ENCODE peak calls at places on chromosome 14, in nine cellular contexts. U, G, I, W, V, Q, L, N and J are unnamed samples.

GRCh38 chr14:51638071-51638944 is 13.4 kb upstream of the FRMD6 start:
- DNase-seq in L (no peak), G (no peak), N (peak), Q (no peak), I (peak), U (no peak), V (no peak), W (no peak), J (no peak)

GRCh38 chr14:76232782-76233181 is 81.1 kb downstream of the GPATCH2L start:
- DNase-seq in G (no peak), Q (no peak), I (no peak), L (no peak), W (no peak), U (no peak), N (no peak), V (no peak), J (no peak)

GRCh38 chr14:34749408-34749807 is 35.0 kb upstream of the CFL2 start:
- DNase-seq in U (no peak), V (no peak), I (no peak), G (no peak), Q (no peak), N (no peak), W (no peak), L (no peak), J (no peak)

GRCh38 chr14:65833256-65833880 is 420.8 kb downstream of the FUT8 start:
- DNase-seq in V (no peak), W (peak), G (no peak), U (no peak), N (no peak), I (no peak), L (no peak), Q (no peak), J (no peak)

GRCh38 chr14:60553855-60554254 is 44.9 kb downstream of the SIX6 start:
- DNase-seq in N (no peak), V (no peak), L (no peak), U (no peak), G (no peak), Q (no peak), W (no peak), I (peak), J (no peak)

GRCh38 chr14:54725998-54726397 is 159.1 kb downstream of the SAMD4A start:
- DNase-seq in G (no peak), L (no peak), N (no peak), V (no peak), I (no peak), U (no peak), W (no peak), Q (no peak), J (no peak)

GRCh38 chr14:66432334-66432733 is 53.8 kb upstream of the CCDC196 start:
- DNase-seq in W (no peak), G (no peak), Q (no peak), U (no peak), N (no peak), L (no peak), V (no peak), I (no peak), J (peak)

GRCh38 chr14:93960108-93960475 is 16.3 kb downstream of the ASB2 start:
- DNase-seq in V (no peak), U (no peak), Q (no peak), G (no peak), W (no peak), N (no peak), L (no peak), I (no peak), J (no peak)

GRCh38 chr14:61615743-61616523 is 79.4 kb upstream of the HIF1A start:
- DNase-seq in W (no peak), U (no peak), N (no peak), G (no peak), I (peak), V (no peak), L (no peak), Q (no peak), J (peak)

GRCh38 chr14:100864206-100864605 is 38.3 kb downstream of the MEG3 start:
- DNase-seq in W (no peak), Q (no peak), N (no peak), G (no peak), I (no peak), L (peak), U (no peak), V (no peak), J (no peak)

GRCh38 chr14:103656758-103657133 is 27.7 kb downstream of the KLC1 start:
- DNase-seq in Q (no peak), U (no peak), L (no peak), N (no peak), G (no peak), V (no peak), I (no peak), W (no peak), J (no peak)

GRCh38 chr14:84749191-84749945 is 780.6 kb upstream of the FLRT2 start:
- DNase-seq in Q (no peak), I (no peak), U (no peak), G (no peak), V (no peak), W (no peak), L (no peak), N (no peak), J (no peak)

GRCh38 chr14:62103497-62103896 is 341.3 kb downstream of the SNAPC1 start:
- DNase-seq in V (no peak), G (no peak), Q (no peak), I (no peak), L (no peak), N (no peak), U (no peak), W (no peak), J (no peak)

GRCh38 chr14:91078095-91078737 is 17.8 kb upstream of the RPS6KA5 start:
- DNase-seq in N (no peak), Q (no peak), W (no peak), G (no peak), I (no peak), V (no peak), U (no peak), L (no peak), J (no peak)

GRCh38 chr14:99520571-99521081 is 39.4 kb downstream of the CCNK start:
- DNase-seq in L (no peak), Q (no peak), V (no peak), W (no peak), G (no peak), I (no peak), U (no peak), N (no peak), J (no peak)

GRCh38 chr14:67447033-67447381 is 35.0 kb upstream of the PLEK2 start:
- DNase-seq in U (no peak), V (no peak), W (no peak), L (no peak), G (no peak), N (no peak), I (no peak), Q (no peak), J (no peak)
- TF ChIP-seq CTCF in U (no peak), V (no peak), W (no peak), L (no peak), G (no peak), N (no peak), I (no peak), Q (no peak), J (no peak)

GRCh38 chr14:95877633-95878032 is 1.0 kb downstream of the TUNAR start:
- DNase-seq in V (no peak), G (no peak), U (no peak), I (no peak), L (no peak), W (no peak), N (no peak), Q (no peak), J (no peak)
- H3K4me3 ChIP-seq in V (no peak), G (no peak), U (peak), I (no peak), L (no peak), W (no peak), N (peak), Q (no peak), J (no peak)

GRCh38 chr14:73589128-73589527 is 2.5 kb upstream of the ACOT4 start:
- DNase-seq in L (no peak), G (no peak), U (no peak), I (no peak), W (no peak), V (no peak), N (no peak), Q (no peak), J (no peak)

GRCh38 chr14:73594491-73594890 is 2.8 kb downstream of the ACOT4 start:
- DNase-seq in W (no peak), N (no peak), V (no peak), I (no peak), L (no peak), U (no peak), G (no peak), Q (no peak), J (no peak)

GRCh38 chr14:73591690-73592448 is at the start of gene ACOT4:
- DNase-seq in N (peak), U (peak), V (no peak), L (peak), W (no peak), G (no peak), Q (peak), I (peak), J (no peak)
- TF ChIP-seq CTCF in N (peak), U (peak), V (peak), L (peak), W (no peak), G (no peak), Q (no peak), I (no peak), J (no peak)

GRCh38 chr14:36658091-36659009 is 3.3 kb upstream of the PAX9 start:
- DNase-seq in U (no peak), V (no peak), N (peak), G (no peak), Q (no peak), L (no peak), I (no peak), W (no peak), J (no peak)
- H3K4me3 ChIP-seq in U (no peak), V (no peak), N (peak), G (no peak), Q (no peak), L (peak), I (no peak), W (no peak), J (no peak)

GRCh38 chr14:67674139-67674479 is 323 bp downstream of the VTI1B start:
- DNase-seq in I (peak), U (peak), Q (peak), L (peak), W (peak), V (no peak), G (no peak), N (peak), J (no peak)
- TF ChIP-seq CTCF in I (peak), U (peak), Q (no peak), L (peak), W (no peak), V (peak), G (no peak), N (peak), J (peak)

DNA sequence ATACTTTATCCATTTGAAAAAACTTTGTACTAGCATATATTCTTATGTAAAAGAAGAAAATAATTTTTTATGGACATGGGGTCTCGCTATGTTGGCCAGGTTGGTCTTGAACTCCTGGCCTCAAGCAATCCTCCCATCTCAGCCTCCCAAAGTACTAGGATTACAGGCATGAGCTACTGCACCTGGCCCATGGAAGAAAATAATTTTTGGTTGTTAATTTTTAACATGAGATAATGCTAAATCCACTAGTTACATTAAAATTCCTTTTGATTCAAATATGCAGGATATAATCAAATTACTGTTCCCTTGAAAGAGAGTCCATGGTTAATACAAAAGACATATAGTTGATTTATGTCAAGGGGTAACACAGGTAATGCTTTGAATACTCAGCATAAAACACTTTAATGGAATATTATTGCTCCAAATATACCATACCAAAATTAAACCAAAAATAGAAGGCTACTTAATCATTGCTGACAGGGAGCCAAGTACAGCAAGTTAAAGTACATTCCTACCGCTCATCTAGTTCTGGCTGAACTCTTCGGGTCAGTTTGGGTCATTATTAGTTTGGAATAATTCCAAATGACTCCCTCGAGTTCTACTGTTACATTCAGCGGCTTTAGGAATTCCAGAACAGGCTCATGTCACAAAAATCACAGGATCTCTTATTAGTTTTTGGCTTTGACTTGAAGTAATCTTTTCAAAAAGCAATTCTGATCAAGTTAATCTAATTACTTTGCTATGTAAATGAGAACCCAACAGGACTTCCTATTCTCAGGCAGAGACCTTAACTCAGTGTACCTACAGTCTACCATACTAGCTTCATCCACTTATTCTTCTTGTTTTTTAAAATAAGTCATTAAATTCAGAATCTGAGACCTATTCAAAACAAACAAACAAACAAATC is 6.1 kb downstream of the SOS2 start:
- DNase-seq in I (peak), W (no peak), L (no peak), U (no peak), Q (no peak), V (peak), N (peak), G (no peak), J (peak)
- H3K4me3 ChIP-seq in I (no peak), W (no peak), L (peak), U (no peak), Q (no peak), V (no peak), N (no peak), G (no peak), J (no peak)

GRCh38 chr14:106268013-106268727 is 741.8 kb downstream of the TMEM121 start:
- DNase-seq in Q (peak), W (no peak), G (no peak), U (no peak), I (no peak), V (no peak), N (no peak), L (no peak), J (no peak)
- TF ChIP-seq CTCF in Q (peak), W (no peak), G (peak), U (no peak), I (no peak), V (no peak), N (no peak), L (no peak), J (no peak)